ENCODE peak calls at places on chromosomes 6 and 20, in seven cellular contexts. X is GM12865; E is stimulated activated CD8-positive, alpha-beta memory T cell treated with anti-CD3 and anti-CD28 coated beads, Interleukin-4, amount 100 ng/mL, for 24 hours; W is NCI-H1092 treated with DMSO at 0.1 percent for 48 hours; H is DMS53; N is astrocyte of the spinal cord; P is HTR-8/SVneo. Q is an unnamed sample.

GRCh38 chr6:33549196-33549595 is 30.9 kb downstream of the BAK1 start:
- DNase-seq in X (no peak), E (no peak), W (no peak), H (no peak), N (no peak), P (no peak), Q (no peak)

GRCh38 chr6:27687154-27688013 is 214.5 kb upstream of the ZNF184 start:
- DNase-seq in X (peak), E (peak), W (peak), H (peak), N (peak), P (peak), Q (peak)

GRCh38 chr20:35304956-35305355 is 12.7 kb upstream of the FAM83C start:
- DNase-seq in X (no peak), E (no peak), W (no peak), H (no peak), N (no peak), P (no peak), Q (no peak)

GRCh38 chr6:32984639-32985389 is 16.4 kb downstream of the BRD2 start:
- DNase-seq in X (peak), E (peak), W (peak), H (peak), N (peak), P (peak), Q (peak)

GRCh38 chr6:160792711-160793110 is 90.7 kb downstream of the PLG start:
- DNase-seq in X (no peak), E (no peak), W (no peak), H (no peak), N (no peak), P (no peak), Q (no peak)

GRCh38 chr20:53652090-53652858 is 58.6 kb upstream of the ZNF217 start:
- DNase-seq in X (peak), E (no peak), W (no peak), H (peak), N (no peak), P (no peak), Q (no peak)

GRCh38 chr20:59141818-59142581 is 21.6 kb upstream of the ZNF831 start:
- DNase-seq in X (no peak), E (no peak), W (no peak), H (no peak), N (no peak), P (peak), Q (no peak)

GRCh38 chr6:88815491-88815890 is 147.9 kb downstream of the RNGTT start:
- DNase-seq in X (no peak), E (no peak), W (no peak), H (no peak), N (no peak), P (no peak), Q (no peak)

GRCh38 chr20:58514321-58515239 is 619 bp downstream of the APCDD1L start:
- DNase-seq in X (no peak), E (no peak), W (no peak), H (no peak), N (peak), P (peak), Q (no peak)

GRCh38 chr6:40436685-40437604 is 150.2 kb downstream of the LRFN2 start:
- DNase-seq in X (no peak), E (no peak), W (peak), H (peak), N (peak), P (no peak), Q (no peak)

GRCh38 chr6:71851214-71851613 is 35.1 kb upstream of the RIMS1 start:
- DNase-seq in X (no peak), E (no peak), W (no peak), H (no peak), N (no peak), P (no peak), Q (no peak)

GRCh38 chr6:128600397-128600951 is 80.1 kb upstream of the PTPRK start:
- DNase-seq in X (peak), E (no peak), W (peak), H (peak), N (peak), P (peak), Q (no peak)

GRCh38 chr20:32731882-32732266 is 11.4 kb downstream of the COMMD7 start:
- DNase-seq in X (no peak), E (no peak), W (no peak), H (no peak), N (no peak), P (no peak), Q (no peak)

GRCh38 chr6:113995632-113996031 is 24.7 kb upstream of the HDAC2 start:
- DNase-seq in X (peak), E (no peak), W (peak), H (peak), N (peak), P (peak), Q (no peak)

GRCh38 chr20:11432407-11432806 is 485.3 kb upstream of the BTBD3 start:
- DNase-seq in X (no peak), E (no peak), W (no peak), H (peak), N (peak), P (peak), Q (no peak)

GRCh38 chr6:48985025-48985424 is 478.0 kb downstream of the MMUT start:
- DNase-seq in X (no peak), E (no peak), W (no peak), H (no peak), N (peak), P (no peak), Q (no peak)

GRCh38 chr6:15441215-15441868 is 195.5 kb downstream of the JARID2 start:
- DNase-seq in X (peak), E (no peak), W (peak), H (peak), N (peak), P (peak), Q (no peak)